ENCODE peak calls at places on chromosomes 11 and 22, in eight cellular contexts. J is A549, E is H9, I is pancreas, A is adrenal gland, H is lower lobe of right lung, M is prostate gland, Z is left ventricle myocardium inferior. G is an unnamed sample. For H3K4me1 and H3K9me3, the result is how much of the 10 kb centered on the place peaks cover.

GRCh38 chr11:69601346-69601975 is 39.5 kb upstream of the CCND1 start:
- DNase-seq in J (no peak), E (no peak), I (no peak), A (peak), H (no peak), M (no peak), Z (no peak), G (no peak)

GRCh38 chr11:70556884-70557741 is 158.8 kb downstream of the CTTN start:
- DNase-seq in J (no peak), E (no peak), I (no peak), A (no peak), H (no peak), M (no peak), Z (no peak), G (no peak)

GRCh38 chr11:11313426-11313825 is 39.6 kb downstream of the CSNK2A3 start:
- DNase-seq in J (peak), E (no peak), I (no peak), A (peak), H (peak), M (no peak), Z (no peak), G (no peak)

GRCh38 chr22:46070215-46070721 is 80.1 kb upstream of the PPARA start:
- DNase-seq in J (no peak), E (peak), I (peak), A (peak), H (peak), M (no peak), Z (peak), G (peak)

GRCh38 chr11:135036488-135037297 is 624.7 kb upstream of the B3GAT1 start:
- DNase-seq in J (no peak), E (no peak), I (no peak), A (no peak), H (no peak), M (no peak), Z (no peak), G (no peak)

GRCh38 chr22:43946391-43946680 is 8.9 kb upstream of the SAMM50 start:
- DNase-seq in J (peak), E (no peak), I (no peak), A (no peak), H (no peak), M (no peak), Z (no peak), G (no peak)

GRCh38 chr11:14041040-14041439 is 78.5 kb downstream of the SPON1 start:
- DNase-seq in J (no peak), E (no peak), I (no peak), A (no peak), H (no peak), M (no peak), Z (no peak), G (no peak)

GRCh38 chr11:109939176-109939810 is 153.9 kb upstream of the ZC3H12C start:
- DNase-seq in J (peak), E (no peak), I (no peak), A (peak), H (no peak), M (peak), Z (no peak), G (no peak)

GRCh38 chr11:28793282-28793738 is 685.1 kb downstream of the METTL15 start:
- DNase-seq in J (no peak), E (peak), I (no peak), A (no peak), H (no peak), M (no peak), Z (no peak), G (no peak)

DNA sequence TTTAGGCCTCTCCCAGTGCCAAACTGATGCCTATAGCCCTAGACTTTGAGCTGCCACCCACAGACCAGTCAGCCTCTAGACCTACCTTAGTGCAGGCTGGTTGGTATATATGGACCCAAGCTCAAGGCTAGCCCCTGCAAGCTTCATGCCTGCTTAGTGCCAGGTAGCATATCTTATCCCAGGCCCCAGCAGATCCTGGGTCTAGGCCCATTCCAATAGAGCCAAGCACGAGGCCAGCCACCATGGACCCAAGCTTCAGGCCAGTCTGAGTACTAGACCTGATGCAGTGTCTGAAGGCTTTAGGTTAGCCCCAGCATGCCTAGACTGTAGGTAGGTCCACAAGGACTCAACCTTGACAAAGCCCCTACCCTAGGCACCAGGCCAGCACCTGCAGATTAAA is 1081.7 kb downstream of the JRKL start:
- DNase-seq in J (no peak), E (no peak), I (no peak), A (no peak), H (no peak), M (no peak), Z (no peak), G (no peak)
- H3K4me1 ChIP-seq in J (under half), E (under half), I (under half), A (under half), H (under half), M (under half), Z (under half), G (under half)

DNA sequence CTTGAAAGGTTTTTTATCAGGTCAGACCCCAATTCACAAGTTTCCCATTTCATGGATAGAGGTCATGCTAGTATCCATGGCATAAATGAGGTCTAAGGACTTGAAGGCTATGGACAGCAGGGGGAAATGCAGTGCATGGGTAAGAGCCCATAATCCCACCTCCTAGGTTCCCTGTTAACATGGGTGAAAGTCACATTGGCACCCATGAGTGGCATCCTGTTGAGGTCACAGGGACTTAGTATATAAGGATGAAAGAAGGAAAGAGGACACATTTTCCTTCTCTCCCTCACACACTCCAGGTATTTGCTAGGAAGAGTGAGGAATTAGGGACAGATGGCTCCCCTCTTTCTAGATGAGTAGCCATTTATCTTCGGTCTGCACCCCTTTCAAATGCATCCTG is 9.4 kb upstream of the GLYAT start:
- DNase-seq in J (no peak), E (no peak), I (no peak), A (no peak), H (no peak), M (no peak), Z (no peak), G (no peak)
- H3K9me3 ChIP-seq in J (under half), E (half or more), I (under half), A (under half), H (under half), M (under half), Z (half or more), G (under half)

GRCh38 chr11:63569570-63569969 is 6.4 kb upstream of the PLAAT2 start:
- DNase-seq in J (no peak), E (peak), I (no peak), A (no peak), H (no peak), M (no peak), Z (no peak), G (no peak)

GRCh38 chr11:63574856-63575602 is 11.8 kb upstream of the PLAAT2 start:
- DNase-seq in J (no peak), E (peak), I (no peak), A (no peak), H (no peak), M (no peak), Z (peak), G (peak)

GRCh38 chr11:63572026-63572688 is 9.0 kb upstream of the PLAAT2 start:
- DNase-seq in J (no peak), E (peak), I (no peak), A (no peak), H (no peak), M (no peak), Z (no peak), G (no peak)

DNA sequence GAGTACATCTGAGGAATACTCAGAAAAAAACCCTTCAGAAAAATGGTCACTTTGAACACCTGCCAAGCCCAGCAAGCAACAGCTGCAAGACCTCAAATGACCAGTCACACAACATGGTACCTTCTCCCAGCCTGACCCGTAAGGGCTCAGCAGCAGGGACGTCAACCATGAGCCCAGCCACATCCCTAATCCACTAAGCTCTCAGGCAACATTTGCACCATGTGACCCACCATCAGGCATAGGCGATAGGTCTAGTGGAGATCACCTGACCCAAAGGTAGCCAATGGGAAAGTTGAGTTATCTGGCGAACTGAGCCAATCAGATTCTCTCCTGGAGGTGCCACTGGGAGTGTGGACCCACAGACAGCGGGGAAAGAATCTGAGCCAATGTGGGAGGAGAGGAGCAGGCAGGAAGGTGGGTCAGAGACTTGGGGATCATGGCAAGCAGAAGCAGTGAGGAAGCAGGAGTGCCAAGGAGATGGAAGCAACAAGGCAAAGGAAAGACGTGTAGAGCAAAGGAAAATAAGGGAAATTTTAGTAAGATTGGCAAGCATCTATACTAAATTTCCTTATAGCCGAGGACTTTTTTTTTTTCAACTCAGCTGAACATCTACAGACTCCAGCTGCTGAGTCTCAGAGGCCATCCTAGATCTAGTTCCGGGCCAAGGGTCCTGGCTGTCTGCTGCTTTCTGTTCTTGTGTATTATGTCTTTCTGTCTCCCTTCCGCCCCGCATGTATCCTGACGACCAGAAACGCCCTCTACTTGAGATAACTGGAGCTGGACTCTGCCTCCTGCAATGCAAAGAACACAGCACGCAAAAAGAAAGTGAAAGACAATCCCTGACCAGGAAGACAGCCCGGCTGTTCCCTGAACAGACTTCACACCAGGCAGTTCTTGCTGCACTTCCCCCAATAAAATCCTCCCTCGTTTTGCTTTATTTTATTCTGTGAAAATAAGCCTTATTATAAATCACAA is 11.0 kb upstream of the PLAAT2 start:
- DNase-seq in J (no peak), E (peak), I (no peak), A (peak), H (no peak), M (peak), Z (peak), G (peak)
- TF ChIP-seq CTCF in J (no peak), E (no peak), I (no peak), A (no peak), H (peak), M (peak), Z (peak), G (no peak)

GRCh38 chr11:57312511-57313021 is 12.2 kb downstream of the TNKS1BP1 start:
- DNase-seq in J (no peak), E (no peak), I (peak), A (no peak), H (no peak), M (no peak), Z (no peak), G (peak)
- H3K4me1 ChIP-seq in J (under half), E (under half), I (under half), A (half or more), H (half or more), M (under half), Z (half or more), G (half or more)

G was measured in tibial artery.